ENCODE peak calls at places on chromosomes 7 and 10, in eight cellular contexts. O, I, V, H, T, M, A and S are unnamed samples. For H3K9me3, the result is how much of the 10 kb centered on the place peaks cover.

GRCh38 chr10:12579954-12580858 is 230.9 kb downstream of the CAMK1D start:
- DNase-seq in O (no peak), I (peak), V (no peak), H (no peak), T (peak), M (no peak), A (no peak), S (no peak)

GRCh38 chr10:4006848-4007247 is 221.8 kb upstream of the KLF6 start:
- DNase-seq in O (no peak), I (no peak), V (no peak), H (no peak), T (no peak), M (no peak), A (no peak), S (no peak)

GRCh38 chr10:48330269-48330668 is 23.8 kb downstream of the MAPK8 start:
- DNase-seq in O (no peak), I (no peak), V (no peak), H (no peak), T (no peak), M (no peak), A (no peak), S (no peak)

GRCh38 chr7:15821484-15822122 is 135.1 kb upstream of the MEOX2 start:
- DNase-seq in O (no peak), I (no peak), V (no peak), H (no peak), T (no peak), M (no peak), A (no peak), S (no peak)

GRCh38 chr10:49242604-49243003 is 54.4 kb upstream of the TMEM273 start:
- DNase-seq in O (no peak), I (peak), V (no peak), H (no peak), T (no peak), M (no peak), A (no peak), S (no peak)

GRCh38 chr10:123559066-123559822 is 106.9 kb upstream of the GPR26 start:
- DNase-seq in O (peak), I (peak), V (peak), H (peak), T (peak), M (peak), A (peak), S (no peak)

GRCh38 chr7:13920053-13920697 is 69.3 kb downstream of the ETV1 start:
- DNase-seq in O (peak), I (no peak), V (peak), H (no peak), T (peak), M (peak), A (peak), S (no peak)

GRCh38 chr10:49161411-49161997 is 26.7 kb downstream of the TMEM273 start:
- DNase-seq in O (no peak), I (no peak), V (no peak), H (no peak), T (no peak), M (peak), A (no peak), S (no peak)

GRCh38 chr7:142528608-142529408 is 220.5 kb upstream of the PRSS1 start:
- DNase-seq in O (no peak), I (no peak), V (no peak), H (no peak), T (no peak), M (no peak), A (no peak), S (no peak)

GRCh38 chr7:34208878-34209621 is 303.7 kb downstream of the BMPER start:
- DNase-seq in O (no peak), I (no peak), V (no peak), H (peak), T (no peak), M (no peak), A (no peak), S (no peak)

GRCh38 chr10:14588084-14588937 is 186.4 kb downstream of the FAM107B start:
- DNase-seq in O (no peak), I (no peak), V (no peak), H (no peak), T (peak), M (no peak), A (no peak), S (no peak)

GRCh38 chr10:102121739-102122372 is 1.7 kb upstream of the LDB1 start:
- DNase-seq in O (no peak), I (peak), V (no peak), H (peak), T (no peak), M (peak), A (no peak), S (no peak)

GRCh38 chr7:111290419-111290818 is 199.5 kb downstream of the LRRN3 start:
- DNase-seq in O (no peak), I (no peak), V (no peak), H (no peak), T (no peak), M (no peak), A (no peak), S (no peak)

GRCh38 chr10:45418859-45419672 is 45.0 kb downstream of the ALOX5 start:
- DNase-seq in O (peak), I (peak), V (peak), H (peak), T (no peak), M (peak), A (peak), S (no peak)

GRCh38 chr10:36462194-36462593 is 663.2 kb upstream of the ANKRD30A start:
- DNase-seq in O (no peak), I (no peak), V (no peak), H (no peak), T (no peak), M (no peak), A (no peak), S (no peak)

GRCh38 chr7:19112290-19113000 is 5.0 kb downstream of the TWIST1 start:
- DNase-seq in O (no peak), I (no peak), V (no peak), H (no peak), T (no peak), M (peak), A (peak), S (no peak)

GRCh38 chr10:126397640-126398382 is 9.5 kb upstream of the ADAM12 start:
- DNase-seq in O (no peak), I (no peak), V (no peak), H (no peak), T (peak), M (no peak), A (no peak), S (no peak)

GRCh38 chr7:81846398-81846797 is 76.6 kb upstream of the HGF start:
- DNase-seq in O (no peak), I (peak), V (no peak), H (no peak), T (no peak), M (no peak), A (no peak), S (no peak)

GRCh38 chr7:29588900-29589696 is 25.5 kb downstream of the PRR15 start:
- DNase-seq in O (no peak), I (no peak), V (peak), H (no peak), T (peak), M (peak), A (no peak), S (no peak)

GRCh38 chr7:55478700-55479099 is 93.6 kb downstream of the VOPP1 start:
- DNase-seq in O (no peak), I (no peak), V (peak), H (no peak), T (no peak), M (no peak), A (no peak), S (no peak)

GRCh38 chr10:43218206-43218950 is 48.5 kb downstream of the RASGEF1A start:
- DNase-seq in O (no peak), I (no peak), V (no peak), H (no peak), T (no peak), M (no peak), A (no peak), S (no peak)

GRCh38 chr10:31320179-31320597 is 1.2 kb downstream of the ZEB1 start:
- DNase-seq in O (no peak), I (peak), V (no peak), H (peak), T (peak), M (peak), A (peak), S (no peak)

DNA sequence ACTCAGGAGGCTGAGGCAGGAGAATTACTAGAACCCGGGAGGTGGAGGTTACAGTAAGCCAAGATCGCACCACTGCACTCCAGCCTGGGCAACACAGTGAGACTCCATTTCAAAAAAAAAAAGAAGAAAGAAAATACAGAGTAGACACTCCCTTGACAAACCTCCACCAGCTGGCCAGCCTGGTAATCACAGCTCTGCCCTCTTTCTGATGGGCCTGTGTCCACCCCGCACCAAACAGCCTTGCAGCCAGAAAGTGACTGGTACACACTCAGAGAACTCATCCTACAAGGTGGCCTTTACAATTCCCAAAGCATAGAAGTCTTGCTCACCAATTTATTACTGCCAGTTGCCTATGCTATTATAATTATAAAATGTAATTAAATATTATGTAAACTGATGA is 66.6 kb downstream of the COBL start:
- DNase-seq in O (no peak), I (no peak), V (no peak), H (no peak), T (no peak), M (no peak), A (no peak), S (no peak)
- H3K9me3 ChIP-seq in O (under half), I (under half), V (under half), H (under half), T (under half), M (under half), A (under half), S (under half)

DNA sequence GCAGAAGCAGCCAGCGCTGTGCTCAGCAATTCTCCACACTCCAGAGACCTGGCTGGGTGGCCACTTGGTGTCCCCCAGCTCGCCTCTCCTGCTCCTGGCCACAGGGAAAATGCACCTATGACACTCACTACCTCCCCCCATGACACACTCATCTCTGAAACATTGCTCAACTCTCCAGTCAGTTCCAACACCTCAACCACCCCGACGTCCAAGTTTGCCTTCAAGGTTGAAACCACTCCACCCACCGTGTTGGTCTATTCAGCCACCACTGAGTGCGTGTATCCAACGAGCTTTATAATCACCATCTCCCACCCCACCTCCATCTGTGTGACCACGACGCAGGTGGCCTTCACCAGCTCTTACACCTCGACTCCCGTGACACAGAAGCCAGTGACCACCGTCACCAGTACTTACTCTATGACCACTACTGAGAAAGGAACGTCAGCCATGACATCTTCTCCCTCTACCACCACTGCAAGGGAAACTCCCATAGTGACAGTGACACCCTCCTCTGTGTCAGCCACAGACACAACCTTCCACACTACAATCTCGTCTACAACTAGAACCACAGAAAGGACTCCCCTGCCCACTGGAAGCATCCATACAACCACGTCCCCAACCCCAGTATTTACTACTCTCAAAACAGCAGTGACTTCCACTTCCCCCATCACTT is 2.7 kb downstream of the MUC3A start:
- DNase-seq in O (no peak), I (no peak), V (no peak), H (no peak), T (no peak), M (no peak), A (no peak), S (no peak)
- H3K4me3 ChIP-seq in O (no peak), I (no peak), V (no peak), H (no peak), T (no peak), M (no peak), A (no peak), S (no peak)

GRCh38 chr7:37988721-37989650 is 68.5 kb downstream of the EPDR1 start:
- DNase-seq in O (no peak), I (no peak), V (peak), H (no peak), T (no peak), M (no peak), A (no peak), S (no peak)
- H3K9me3 ChIP-seq in O (under half), I (under half), V (under half), H (under half), T (under half), M (under half), A (under half), S (under half)

DNA sequence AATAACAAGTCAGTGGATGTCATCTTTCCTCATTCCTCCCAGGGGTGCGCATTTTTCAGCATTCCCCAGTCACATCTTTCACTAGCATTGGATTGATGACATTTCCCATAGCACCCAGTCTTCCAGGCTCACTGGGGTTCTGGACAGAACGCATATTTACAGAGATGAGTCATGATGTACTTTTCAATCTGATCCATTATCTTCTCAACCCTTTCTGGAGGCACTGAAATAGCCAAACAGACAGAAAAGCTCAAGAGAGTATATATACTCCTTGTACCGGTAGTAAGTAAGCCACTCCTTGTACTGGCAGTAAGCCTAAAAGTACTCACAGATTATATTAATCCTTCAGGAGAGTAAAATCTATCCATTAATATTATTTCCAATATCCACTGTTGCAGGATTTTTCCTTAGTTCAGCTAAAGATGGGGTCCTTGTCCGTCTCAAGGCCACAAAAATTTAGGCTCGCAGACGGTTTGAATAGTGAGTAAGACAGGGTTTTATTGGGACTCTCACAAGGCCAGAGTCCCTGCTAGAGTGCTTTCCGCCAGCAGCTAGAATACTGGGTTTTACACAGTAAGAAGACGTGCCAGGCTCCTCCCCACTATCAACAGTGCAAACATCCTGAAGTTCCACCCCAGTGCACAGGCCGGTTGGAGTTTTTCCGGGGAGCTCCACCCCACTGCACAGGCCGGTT is 60.8 kb downstream of the MDH2 start:
- DNase-seq in O (peak), I (no peak), V (peak), H (peak), T (peak), M (no peak), A (no peak), S (no peak)
- H3K4me3 ChIP-seq in O (peak), I (no peak), V (no peak), H (no peak), T (peak), M (no peak), A (no peak), S (no peak)

GRCh38 chr7:22834028-22834427 is 11.4 kb upstream of the TOMM7 start:
- DNase-seq in O (no peak), I (no peak), V (no peak), H (no peak), T (no peak), M (no peak), A (no peak), S (no peak)
- H3K9me3 ChIP-seq in O (under half), I (under half), V (under half), H (under half), T (under half), M (under half), A (under half), S (under half)

DNA sequence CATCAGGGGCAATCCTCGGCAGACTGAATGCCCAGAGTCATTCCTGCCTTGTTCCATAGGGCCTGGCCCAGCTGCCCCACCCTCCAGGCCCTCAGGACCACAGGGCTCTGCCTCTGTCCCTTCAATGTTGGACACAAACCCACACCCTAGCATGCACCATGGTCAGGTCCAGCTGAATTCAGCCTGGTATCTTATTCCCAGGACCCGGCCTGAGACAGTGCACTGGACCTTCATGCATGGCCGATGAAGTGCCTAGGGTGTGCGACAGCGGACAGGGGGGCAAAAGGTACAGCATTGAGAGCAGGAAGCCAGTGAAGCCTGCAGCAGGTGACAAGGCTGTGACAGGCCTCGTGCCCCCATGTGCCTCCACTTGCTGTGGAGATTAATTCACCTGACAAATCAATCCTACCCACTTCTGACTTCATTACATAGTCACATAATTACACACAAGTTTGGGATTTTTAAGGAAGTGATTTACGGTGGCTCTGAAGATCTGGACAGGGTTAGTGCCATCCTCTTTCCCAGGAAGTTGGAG is 261.9 kb downstream of the GRID1 start:
- DNase-seq in O (no peak), I (no peak), V (no peak), H (no peak), T (no peak), M (no peak), A (no peak), S (no peak)
- H3K4me3 ChIP-seq in O (no peak), I (no peak), V (no peak), H (no peak), T (no peak), M (no peak), A (no peak), S (no peak)

DNA sequence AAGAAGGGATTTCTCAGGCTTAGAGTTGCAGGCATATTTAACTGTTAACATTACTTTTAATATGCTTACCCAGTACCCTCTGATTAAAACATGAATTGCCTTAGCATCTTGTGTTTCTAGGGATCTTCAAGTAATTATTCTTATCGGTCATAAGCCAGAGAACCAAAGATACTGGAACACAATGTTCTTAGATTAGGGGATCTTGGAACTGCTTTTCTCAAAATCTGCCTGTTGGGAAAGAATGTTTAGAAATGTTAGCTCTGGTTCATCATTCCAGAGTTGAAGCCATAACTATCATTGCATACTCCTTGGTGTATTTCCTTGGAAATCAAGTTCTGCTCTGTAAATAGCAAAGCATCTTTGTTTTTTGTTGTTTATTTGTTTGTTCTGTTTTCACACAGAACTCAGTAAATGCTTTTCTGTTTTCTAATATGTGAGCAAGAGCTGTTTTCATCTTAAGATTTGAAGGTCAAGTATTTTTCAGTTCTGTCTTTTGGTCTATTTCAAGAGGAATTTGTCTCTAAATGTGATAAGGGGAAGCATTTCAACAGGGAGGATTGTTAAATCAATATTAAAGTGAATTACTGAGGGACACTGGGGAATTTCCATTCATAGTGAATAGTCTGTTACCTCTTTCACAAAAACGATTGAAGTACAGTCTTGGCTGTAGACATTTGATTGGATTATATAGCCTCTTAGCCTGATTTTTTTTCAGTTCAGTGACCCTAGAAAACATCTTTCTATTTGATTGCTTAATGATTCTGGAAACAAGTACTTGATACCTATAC is 103.2 kb upstream of the CYP26C1 start:
- DNase-seq in O (no peak), I (no peak), V (no peak), H (no peak), T (no peak), M (no peak), A (no peak), S (no peak)
- H3K9me3 ChIP-seq in O (under half), I (under half), V (under half), H (under half), T (under half), M (under half), A (under half), S (under half)

DNA sequence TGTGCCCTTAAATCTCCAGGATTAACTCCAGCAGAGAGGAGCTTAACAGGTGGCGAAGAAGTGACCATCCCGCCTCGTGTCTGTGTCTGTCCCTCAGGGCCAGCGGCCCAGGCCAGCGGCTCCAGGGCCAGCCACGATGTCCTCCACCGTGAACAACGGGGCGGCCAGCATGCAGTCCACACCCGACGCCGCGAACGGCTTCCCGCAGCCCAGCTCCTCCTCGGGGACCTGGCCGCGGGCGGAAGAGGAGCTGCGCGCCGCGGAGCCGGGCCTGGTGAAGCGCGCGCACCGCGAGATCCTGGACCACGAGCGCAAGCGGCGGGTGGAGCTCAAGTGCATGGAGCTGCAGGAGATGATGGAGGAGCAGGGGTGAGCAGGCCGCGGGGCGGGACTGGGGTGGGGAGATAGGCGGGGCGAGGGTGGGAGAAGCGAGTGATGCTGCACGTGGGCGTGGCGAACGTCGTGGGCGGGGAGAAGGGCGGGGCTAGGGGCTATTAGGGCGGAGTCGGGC is 33.3 kb downstream of the SRRM3 start:
- DNase-seq in O (peak), I (peak), V (peak), H (peak), T (peak), M (peak), A (peak), S (no peak)
- H3K4me3 ChIP-seq in O (no peak), I (peak), V (no peak), H (no peak), T (peak), M (peak), A (peak), S (peak)

GRCh38 chr7:30595461-30596042 is 874 bp downstream of the GARS1 start:
- DNase-seq in O (no peak), I (no peak), V (peak), H (no peak), T (no peak), M (no peak), A (peak), S (no peak)
- H3K9me3 ChIP-seq in O (under half), I (under half), V (under half), H (under half), T (under half), M (under half), A (under half), S (under half)